ENCODE peak calls at places on chromosomes 11 and 22, in four cellular contexts. One of them, this sample, is unnamed.

GRCh38 chr11:77121876-77122575 is 6.0 kb upstream of the MYO7A start:
- DNase-seq in A549: no peak
- DNase-seq in SK-N-SH: no peak
- DNase-seq in Panc1: no peak
- DNase-seq in this sample: no peak

GRCh38 chr11:46903846-46904245 is 14.5 kb downstream of the LRP4 start:
- DNase-seq in A549: no peak
- DNase-seq in SK-N-SH: no peak
- DNase-seq in Panc1: no peak
- DNase-seq in this sample: no peak

GRCh38 chr11:2652857-2653643 is 46.7 kb downstream of the KCNQ1OT1 start:
- DNase-seq in A549: no peak
- DNase-seq in SK-N-SH: peak
- DNase-seq in Panc1: no peak
- DNase-seq in this sample: no peak

GRCh38 chr11:125179346-125179745 is 14.8 kb downstream of the PKNOX2 start:
- DNase-seq in A549: no peak
- DNase-seq in SK-N-SH: no peak
- DNase-seq in Panc1: no peak
- DNase-seq in this sample: no peak

GRCh38 chr11:61980783-61981541 is 13.5 kb upstream of the FTH1 start:
- DNase-seq in A549: no peak
- DNase-seq in SK-N-SH: no peak
- DNase-seq in Panc1: no peak
- DNase-seq in this sample: no peak

GRCh38 chr11:13983081-13983751 is 20.7 kb downstream of the SPON1 start:
- DNase-seq in A549: no peak
- DNase-seq in SK-N-SH: no peak
- DNase-seq in Panc1: no peak
- DNase-seq in this sample: no peak

GRCh38 chr22:42960146-42960509 is 54.8 kb downstream of the PACSIN2 start:
- DNase-seq in A549: no peak
- DNase-seq in SK-N-SH: no peak
- DNase-seq in Panc1: no peak
- DNase-seq in this sample: peak

GRCh38 chr11:19162946-19163345 is 38.8 kb downstream of the CSRP3 start:
- DNase-seq in A549: no peak
- DNase-seq in SK-N-SH: no peak
- DNase-seq in Panc1: no peak
- DNase-seq in this sample: no peak

GRCh38 chr11:1943977-1944376 is 3.2 kb upstream of the MRPL23 start:
- DNase-seq in A549: no peak
- DNase-seq in SK-N-SH: no peak
- DNase-seq in Panc1: no peak
- DNase-seq in this sample: no peak

GRCh38 chr11:86798988-86799387 is 1.4 kb upstream of the PRSS23 start:
- DNase-seq in A549: peak
- DNase-seq in SK-N-SH: no peak
- DNase-seq in Panc1: no peak
- DNase-seq in this sample: no peak

GRCh38 chr11:20360650-20361049 is 2.9 kb upstream of the HTATIP2 start:
- DNase-seq in A549: peak
- DNase-seq in SK-N-SH: no peak
- DNase-seq in Panc1: no peak
- DNase-seq in this sample: peak

GRCh38 chr11:128938156-128938885 is 4.3 kb downstream of the TP53AIP1 start:
- DNase-seq in A549: no peak
- DNase-seq in SK-N-SH: no peak
- DNase-seq in Panc1: no peak
- DNase-seq in this sample: no peak

GRCh38 chr11:128532016-128532570 is 55.3 kb downstream of the ETS1 start:
- DNase-seq in A549: no peak
- DNase-seq in SK-N-SH: no peak
- DNase-seq in Panc1: no peak
- DNase-seq in this sample: no peak

GRCh38 chr22:30290318-30290678 is 993 bp upstream of the CASTOR1 start:
- DNase-seq in A549: no peak
- DNase-seq in SK-N-SH: no peak
- DNase-seq in Panc1: no peak
- DNase-seq in this sample: no peak

GRCh38 chr22:30290679-30291333 is 1.5 kb upstream of the CASTOR1 start:
- DNase-seq in A549: no peak
- DNase-seq in SK-N-SH: peak
- DNase-seq in Panc1: no peak
- DNase-seq in this sample: no peak

GRCh38 chr22:30288414-30289125 is 735 bp downstream of the CASTOR1 start:
- DNase-seq in A549: peak
- DNase-seq in SK-N-SH: no peak
- DNase-seq in Panc1: no peak
- DNase-seq in this sample: no peak

GRCh38 chr22:30289980-30290313 is 642 bp upstream of the CASTOR1 start:
- DNase-seq in A549: no peak
- DNase-seq in SK-N-SH: no peak
- DNase-seq in Panc1: no peak
- DNase-seq in this sample: no peak

DNA sequence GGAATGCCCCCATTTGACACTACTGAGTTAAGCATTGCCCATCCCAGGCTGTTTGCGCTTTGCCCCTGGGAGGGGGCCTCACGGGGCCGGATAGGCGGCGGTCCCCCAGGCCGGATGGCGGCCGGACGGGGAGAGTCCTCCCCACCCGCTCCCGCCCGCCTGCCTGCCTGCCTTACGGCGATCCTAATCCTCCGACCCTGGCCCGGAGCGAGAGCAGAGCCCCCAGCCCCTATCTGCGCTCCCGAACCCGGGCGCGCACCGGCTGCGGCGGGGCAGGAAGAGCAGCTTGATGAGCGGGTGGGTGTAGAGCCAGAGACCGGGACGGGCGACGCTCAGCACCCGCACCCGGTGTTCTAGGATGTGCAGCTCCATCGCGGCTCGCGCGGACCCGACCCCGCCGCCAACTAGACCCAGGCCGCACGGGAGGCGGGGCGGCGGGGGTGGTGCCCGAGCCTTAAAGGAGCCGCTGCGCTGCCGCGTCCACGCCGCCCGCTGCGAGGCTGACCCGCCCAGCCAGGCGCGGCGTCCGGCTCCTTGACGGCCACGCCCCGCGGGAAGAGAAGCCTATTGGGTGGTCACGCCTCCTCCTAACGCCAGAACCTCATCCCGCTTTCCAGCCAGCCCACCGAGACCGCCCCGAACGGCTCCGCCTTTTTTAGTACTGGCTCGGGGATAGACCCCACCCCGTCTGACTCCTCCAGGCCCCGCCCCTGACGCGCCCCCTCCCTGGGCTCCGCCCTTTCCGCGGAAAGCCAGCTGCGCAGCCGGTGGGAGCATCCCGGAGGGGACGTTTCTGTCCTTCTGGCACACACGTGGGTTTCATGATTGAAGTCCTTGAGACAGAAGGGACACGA is at the start of gene CASTOR1:
- DNase-seq in A549: peak
- DNase-seq in SK-N-SH: peak
- DNase-seq in Panc1: peak
- DNase-seq in this sample: peak
- TF ChIP-seq REST in A549: no peak
- TF ChIP-seq REST in SK-N-SH: no peak
- TF ChIP-seq REST in Panc1: no peak
- TF ChIP-seq REST in this sample: no peak

DNA sequence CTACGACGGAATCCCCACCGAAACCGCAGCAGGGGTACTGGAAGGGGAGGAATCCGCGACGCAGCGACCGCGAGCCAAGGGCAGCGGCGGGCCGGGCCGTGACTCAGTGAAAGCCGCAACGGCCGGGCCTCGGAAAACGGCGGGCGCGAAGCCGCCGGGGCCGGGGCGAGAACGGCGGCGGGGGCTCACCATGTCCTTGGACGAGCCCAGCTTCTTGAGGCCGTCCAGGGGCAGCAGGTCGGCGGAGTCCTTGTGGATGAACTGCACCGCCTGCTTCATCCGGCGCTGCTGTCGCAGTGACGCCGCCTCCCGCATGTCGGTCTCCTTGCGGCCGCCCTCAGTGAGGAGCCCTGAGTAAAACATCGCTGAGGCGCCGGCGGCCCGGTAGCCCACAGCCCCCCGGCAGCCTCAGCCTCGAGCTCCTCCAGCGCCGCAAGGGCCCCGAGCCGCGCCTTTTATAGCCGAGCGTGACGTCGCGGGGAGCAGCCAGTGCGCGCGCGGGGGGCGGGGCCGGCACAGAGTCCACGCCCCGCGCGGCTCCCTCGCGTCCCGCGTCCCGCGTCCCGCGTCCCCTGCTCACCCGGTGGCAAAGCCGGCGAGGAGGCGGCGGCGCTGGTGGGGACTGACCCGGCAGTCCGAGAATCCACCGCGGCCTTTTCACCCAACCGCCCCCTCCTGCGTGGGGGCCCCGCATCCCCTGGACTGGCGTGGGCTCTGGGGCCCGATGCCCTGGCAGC is at the start of gene NRIP3:
- DNase-seq in A549: peak
- DNase-seq in SK-N-SH: peak
- DNase-seq in Panc1: no peak
- DNase-seq in this sample: peak
- TF ChIP-seq REST in A549: no peak
- TF ChIP-seq REST in SK-N-SH: no peak
- TF ChIP-seq REST in Panc1: no peak
- TF ChIP-seq REST in this sample: no peak

GRCh38 chr11:121257976-121258375 is 34.6 kb upstream of the SC5D start:
- DNase-seq in A549: no peak
- DNase-seq in SK-N-SH: no peak
- DNase-seq in Panc1: no peak
- DNase-seq in this sample: no peak
- TF ChIP-seq REST in A549: no peak
- TF ChIP-seq REST in SK-N-SH: no peak
- TF ChIP-seq REST in Panc1: no peak
- TF ChIP-seq REST in this sample: no peak

GRCh38 chr11:63911876-63912275 is 5.1 kb downstream of the RCOR2 start:
- DNase-seq in A549: no peak
- DNase-seq in SK-N-SH: no peak
- DNase-seq in Panc1: no peak
- DNase-seq in this sample: no peak
- TF ChIP-seq REST in A549: no peak
- TF ChIP-seq REST in SK-N-SH: no peak
- TF ChIP-seq REST in Panc1: no peak
- TF ChIP-seq REST in this sample: no peak

This sample was measured in HL-60.